ENCODE peak calls at places on chromosomes 3 and 15, in nine cellular contexts. One of them, this sample, is unnamed.
A peak's percentile ranks its signal among the peaks of the same experiment; 100 is the strongest.

GRCh38 chr3:14397531-14397930 is 4.9 kb upstream of the SLC6A6 start:
- DNase-seq in astrocyte: no peak
- DNase-seq in stomach: no peak
- DNase-seq in right atrium auricular region: no peak
- DNase-seq in DND-41: peak; percentile 53
- DNase-seq in RWPE1: no peak
- DNase-seq in uterus: no peak
- DNase-seq in psoas muscle: no peak
- DNase-seq in A549: no peak
- DNase-seq in this sample: no peak

GRCh38 chr3:67947808-67948508 is 293.5 kb upstream of the SUCLG2 start:
- DNase-seq in astrocyte: no peak
- DNase-seq in stomach: no peak
- DNase-seq in right atrium auricular region: no peak
- DNase-seq in DND-41: peak; percentile 21
- DNase-seq in RWPE1: no peak
- DNase-seq in uterus: no peak
- DNase-seq in psoas muscle: no peak
- DNase-seq in A549: peak; percentile 14
- DNase-seq in this sample: no peak

GRCh38 chr3:142595141-142595540 is 1.1 kb upstream of the PLS1 start:
- DNase-seq in astrocyte: no peak
- DNase-seq in stomach: no peak
- DNase-seq in right atrium auricular region: no peak
- DNase-seq in DND-41: no peak
- DNase-seq in RWPE1: no peak
- DNase-seq in uterus: no peak
- DNase-seq in psoas muscle: no peak
- DNase-seq in A549: no peak
- DNase-seq in this sample: peak; percentile 61

GRCh38 chr3:127634653-127635052 is 5.7 kb downstream of the PODXL2 start:
- DNase-seq in astrocyte: no peak
- DNase-seq in stomach: no peak
- DNase-seq in right atrium auricular region: no peak
- DNase-seq in DND-41: no peak
- DNase-seq in RWPE1: no peak
- DNase-seq in uterus: no peak
- DNase-seq in psoas muscle: no peak
- DNase-seq in A549: no peak
- DNase-seq in this sample: no peak

GRCh38 chr15:101399431-101399830 is 90.1 kb downstream of the PCSK6 start:
- DNase-seq in astrocyte: no peak
- DNase-seq in stomach: no peak
- DNase-seq in right atrium auricular region: no peak
- DNase-seq in DND-41: no peak
- DNase-seq in RWPE1: no peak
- DNase-seq in uterus: no peak
- DNase-seq in psoas muscle: no peak
- DNase-seq in A549: no peak
- DNase-seq in this sample: no peak

GRCh38 chr3:139106013-139106932 is 61.6 kb upstream of the PRR23C start:
- DNase-seq in astrocyte: no peak
- DNase-seq in stomach: no peak
- DNase-seq in right atrium auricular region: no peak
- DNase-seq in DND-41: no peak
- DNase-seq in RWPE1: no peak
- DNase-seq in uterus: no peak
- DNase-seq in psoas muscle: no peak
- DNase-seq in A549: no peak
- DNase-seq in this sample: no peak

GRCh38 chr3:14460342-14461005 is 58.1 kb downstream of the SLC6A6 start:
- DNase-seq in astrocyte: peak; percentile 96
- DNase-seq in stomach: peak; percentile 88
- DNase-seq in right atrium auricular region: peak; percentile 81
- DNase-seq in DND-41: no peak
- DNase-seq in RWPE1: no peak
- DNase-seq in uterus: peak; percentile 73
- DNase-seq in psoas muscle: peak; percentile 87
- DNase-seq in A549: peak; percentile 55
- DNase-seq in this sample: peak; percentile 34

GRCh38 chr15:76393614-76394013 is 57.0 kb downstream of the ISL2 start:
- DNase-seq in astrocyte: peak; percentile 60
- DNase-seq in stomach: no peak
- DNase-seq in right atrium auricular region: no peak
- DNase-seq in DND-41: peak; percentile 27
- DNase-seq in RWPE1: no peak
- DNase-seq in uterus: no peak
- DNase-seq in psoas muscle: no peak
- DNase-seq in A549: no peak
- DNase-seq in this sample: no peak

GRCh38 chr3:123587399-123587798 is 2.5 kb upstream of the HACD2 start:
- DNase-seq in astrocyte: no peak
- DNase-seq in stomach: no peak
- DNase-seq in right atrium auricular region: no peak
- DNase-seq in DND-41: no peak
- DNase-seq in RWPE1: no peak
- DNase-seq in uterus: no peak
- DNase-seq in psoas muscle: no peak
- DNase-seq in A549: no peak
- DNase-seq in this sample: no peak

GRCh38 chr15:50767332-50767861 is 1.9 kb upstream of the SPPL2A start:
- DNase-seq in astrocyte: no peak
- DNase-seq in stomach: no peak
- DNase-seq in right atrium auricular region: no peak
- DNase-seq in DND-41: no peak
- DNase-seq in RWPE1: no peak
- DNase-seq in uterus: no peak
- DNase-seq in psoas muscle: peak; percentile 87
- DNase-seq in A549: peak; percentile 24
- DNase-seq in this sample: no peak

GRCh38 chr15:69359724-69360123 is 54.4 kb upstream of the KIF23 start:
- DNase-seq in astrocyte: peak; percentile 47
- DNase-seq in stomach: no peak
- DNase-seq in right atrium auricular region: no peak
- DNase-seq in DND-41: no peak
- DNase-seq in RWPE1: no peak
- DNase-seq in uterus: no peak
- DNase-seq in psoas muscle: no peak
- DNase-seq in A549: peak; percentile 26
- DNase-seq in this sample: no peak

GRCh38 chr3:197001972-197002700 is 27.5 kb downstream of the MELTF start:
- DNase-seq in astrocyte: no peak
- DNase-seq in stomach: no peak
- DNase-seq in right atrium auricular region: no peak
- DNase-seq in DND-41: no peak
- DNase-seq in RWPE1: no peak
- DNase-seq in uterus: peak; percentile 55
- DNase-seq in psoas muscle: peak; percentile 57
- DNase-seq in A549: no peak
- DNase-seq in this sample: no peak

GRCh38 chr3:7062714-7063113 is 201.8 kb downstream of the GRM7 start:
- DNase-seq in astrocyte: no peak
- DNase-seq in stomach: no peak
- DNase-seq in right atrium auricular region: no peak
- DNase-seq in DND-41: no peak
- DNase-seq in RWPE1: no peak
- DNase-seq in uterus: no peak
- DNase-seq in psoas muscle: no peak
- DNase-seq in A549: no peak
- DNase-seq in this sample: no peak

GRCh38 chr3:146314871-146315270 is 64.0 kb upstream of the PLSCR4 start:
- DNase-seq in astrocyte: peak; percentile 56
- DNase-seq in stomach: no peak
- DNase-seq in right atrium auricular region: no peak
- DNase-seq in DND-41: no peak
- DNase-seq in RWPE1: no peak
- DNase-seq in uterus: no peak
- DNase-seq in psoas muscle: no peak
- DNase-seq in A549: no peak
- DNase-seq in this sample: no peak

GRCh38 chr3:3800685-3801509 is 1.7 kb downstream of the LRRN1 start:
- DNase-seq in astrocyte: peak; percentile 11
- DNase-seq in stomach: peak; percentile 61
- DNase-seq in right atrium auricular region: no peak
- DNase-seq in DND-41: no peak
- DNase-seq in RWPE1: no peak
- DNase-seq in uterus: peak; percentile 17
- DNase-seq in psoas muscle: peak; percentile 77
- DNase-seq in A549: no peak
- DNase-seq in this sample: peak; percentile 3

GRCh38 chr15:83846847-83847246 is 192.9 kb downstream of the ADAMTSL3 start:
- DNase-seq in astrocyte: peak; percentile 78
- DNase-seq in stomach: no peak
- DNase-seq in right atrium auricular region: no peak
- DNase-seq in DND-41: no peak
- DNase-seq in RWPE1: no peak
- DNase-seq in uterus: no peak
- DNase-seq in psoas muscle: no peak
- DNase-seq in A549: no peak
- DNase-seq in this sample: no peak

GRCh38 chr3:62940763-62941632 is 65.8 kb upstream of the CADPS start:
- DNase-seq in astrocyte: peak; percentile 65
- DNase-seq in stomach: no peak
- DNase-seq in right atrium auricular region: no peak
- DNase-seq in DND-41: no peak
- DNase-seq in RWPE1: no peak
- DNase-seq in uterus: no peak
- DNase-seq in psoas muscle: no peak
- DNase-seq in A549: no peak
- DNase-seq in this sample: no peak
- H3K27ac ChIP-seq in astrocyte: peak overlapping the region; percentile 20
- H3K27ac ChIP-seq in stomach: no peak overlapping the region
- H3K27ac ChIP-seq in right atrium auricular region: no peak overlapping the region
- H3K27ac ChIP-seq in DND-41: no peak overlapping the region
- H3K27ac ChIP-seq in RWPE1: no peak overlapping the region
- H3K27ac ChIP-seq in uterus: no peak overlapping the region
- H3K27ac ChIP-seq in psoas muscle: no peak overlapping the region
- H3K27ac ChIP-seq in A549: peak overlapping the region; percentile 13
- H3K27ac ChIP-seq in this sample: no peak overlapping the region

GRCh38 chr3:192296845-192297244 is 430.5 kb downstream of the FGF12 start:
- DNase-seq in astrocyte: no peak
- DNase-seq in stomach: no peak
- DNase-seq in right atrium auricular region: no peak
- DNase-seq in DND-41: no peak
- DNase-seq in RWPE1: no peak
- DNase-seq in uterus: no peak
- DNase-seq in psoas muscle: no peak
- DNase-seq in A549: no peak
- DNase-seq in this sample: no peak

GRCh38 chr3:192303235-192303634 is 424.1 kb downstream of the FGF12 start:
- DNase-seq in astrocyte: no peak
- DNase-seq in stomach: no peak
- DNase-seq in right atrium auricular region: no peak
- DNase-seq in DND-41: no peak
- DNase-seq in RWPE1: no peak
- DNase-seq in uterus: no peak
- DNase-seq in psoas muscle: no peak
- DNase-seq in A549: no peak
- DNase-seq in this sample: no peak

DNA sequence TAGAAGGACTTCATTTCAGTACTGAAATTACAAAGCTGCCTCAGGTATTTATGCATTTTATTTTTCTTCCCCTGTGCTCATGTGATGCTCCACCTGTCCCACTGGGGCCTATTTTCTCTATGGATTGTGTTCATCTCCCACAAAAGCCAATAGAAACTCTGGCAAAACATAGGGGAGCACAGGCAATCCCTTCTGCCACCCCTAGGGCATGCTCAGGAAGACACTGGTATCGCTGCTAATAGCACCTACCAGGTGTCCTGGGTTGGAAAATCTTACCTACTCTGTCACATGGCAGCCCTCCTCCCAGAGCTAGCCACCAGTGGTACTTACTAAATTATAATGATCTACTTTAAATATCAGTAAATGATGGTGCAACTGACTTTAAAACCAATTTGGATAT is 427.4 kb downstream of the FGF12 start:
- DNase-seq in astrocyte: no peak
- DNase-seq in stomach: no peak
- DNase-seq in right atrium auricular region: no peak
- DNase-seq in DND-41: no peak
- DNase-seq in RWPE1: no peak
- DNase-seq in uterus: no peak
- DNase-seq in psoas muscle: no peak
- DNase-seq in A549: no peak
- DNase-seq in this sample: no peak
- TF ChIP-seq CTCF in astrocyte: no peak
- TF ChIP-seq CTCF in stomach: no peak
- TF ChIP-seq CTCF in right atrium auricular region: no peak
- TF ChIP-seq CTCF in DND-41: no peak
- TF ChIP-seq CTCF in RWPE1: no peak
- TF ChIP-seq CTCF in uterus: no peak
- TF ChIP-seq CTCF in psoas muscle: no peak
- TF ChIP-seq CTCF in A549: no peak
- TF ChIP-seq CTCF in this sample: no peak

GRCh38 chr3:26004205-26004604 is 214.3 kb downstream of the OXSM start:
- DNase-seq in astrocyte: no peak
- DNase-seq in stomach: peak; percentile 30
- DNase-seq in right atrium auricular region: no peak
- DNase-seq in DND-41: no peak
- DNase-seq in RWPE1: no peak
- DNase-seq in uterus: no peak
- DNase-seq in psoas muscle: no peak
- DNase-seq in A549: no peak
- DNase-seq in this sample: no peak
- H3K27ac ChIP-seq in astrocyte: no peak overlapping the region
- H3K27ac ChIP-seq in stomach: no peak overlapping the region
- H3K27ac ChIP-seq in right atrium auricular region: no peak overlapping the region
- H3K27ac ChIP-seq in DND-41: no peak overlapping the region
- H3K27ac ChIP-seq in RWPE1: no peak overlapping the region
- H3K27ac ChIP-seq in uterus: no peak overlapping the region
- H3K27ac ChIP-seq in psoas muscle: no peak overlapping the region
- H3K27ac ChIP-seq in A549: no peak overlapping the region
- H3K27ac ChIP-seq in this sample: no peak overlapping the region

GRCh38 chr3:66372681-66373350 is 128.0 kb downstream of the LRIG1 start:
- DNase-seq in astrocyte: no peak
- DNase-seq in stomach: no peak
- DNase-seq in right atrium auricular region: no peak
- DNase-seq in DND-41: peak; percentile 15
- DNase-seq in RWPE1: no peak
- DNase-seq in uterus: no peak
- DNase-seq in psoas muscle: no peak
- DNase-seq in A549: peak; percentile 9
- DNase-seq in this sample: no peak
- TF ChIP-seq CTCF in astrocyte: no peak
- TF ChIP-seq CTCF in stomach: peak; percentile 5
- TF ChIP-seq CTCF in right atrium auricular region: peak; percentile 30
- TF ChIP-seq CTCF in DND-41: peak; percentile 45
- TF ChIP-seq CTCF in RWPE1: no peak
- TF ChIP-seq CTCF in uterus: peak; percentile 15
- TF ChIP-seq CTCF in psoas muscle: peak; percentile 31
- TF ChIP-seq CTCF in A549: no peak
- TF ChIP-seq CTCF in this sample: no peak

GRCh38 chr3:30655187-30655812 is 48.9 kb downstream of the TGFBR2 start:
- DNase-seq in astrocyte: peak; percentile 88
- DNase-seq in stomach: no peak
- DNase-seq in right atrium auricular region: no peak
- DNase-seq in DND-41: no peak
- DNase-seq in RWPE1: no peak
- DNase-seq in uterus: no peak
- DNase-seq in psoas muscle: no peak
- DNase-seq in A549: no peak
- DNase-seq in this sample: peak; percentile 68
- H3K27ac ChIP-seq in astrocyte: peak overlapping the region; percentile 34
- H3K27ac ChIP-seq in stomach: peak overlapping the region; percentile 54
- H3K27ac ChIP-seq in right atrium auricular region: peak overlapping the region; percentile 33
- H3K27ac ChIP-seq in DND-41: peak overlapping the region; percentile 7
- H3K27ac ChIP-seq in RWPE1: no peak overlapping the region
- H3K27ac ChIP-seq in uterus: no peak overlapping the region
- H3K27ac ChIP-seq in psoas muscle: no peak overlapping the region
- H3K27ac ChIP-seq in A549: peak overlapping the region; percentile 22
- H3K27ac ChIP-seq in this sample: no peak overlapping the region

This sample was measured in PC-9.